ENCODE peak calls at places on chromosomes 16 and 17, in ten cellular contexts. S is left lung, P is neural crest cell, U is fibroblast of pulmonary artery, B is uterus, X is cardiac muscle cell, A is WTC11, I is HFF-Myc, M is brain microvascular endothelial cell, J is prostate gland. F is an unnamed sample.

GRCh38 chr17:74532115-74532514 is 840 bp upstream of the CD300LB start:
- DNase-seq in S (peak), P (no peak), U (no peak), B (peak), X (no peak), A (peak), I (no peak), M (no peak), J (no peak), F (no peak)

GRCh38 chr17:49076575-49077384 is 55.8 kb upstream of the B4GALNT2 start:
- DNase-seq in S (no peak), P (no peak), U (peak), B (no peak), X (no peak), A (no peak), I (no peak), M (peak), J (no peak), F (no peak)

GRCh38 chr17:60601443-60602384 is 1.7 kb downstream of the PPM1D start:
- DNase-seq in S (no peak), P (peak), U (peak), B (peak), X (peak), A (peak), I (peak), M (peak), J (peak), F (peak)

GRCh38 chr17:35164716-35165115 is 17.1 kb downstream of the UNC45B start:
- DNase-seq in S (no peak), P (no peak), U (no peak), B (no peak), X (no peak), A (no peak), I (no peak), M (no peak), J (no peak), F (no peak)

GRCh38 chr16:75997606-75998005 is 271.3 kb upstream of the CPHXL start:
- DNase-seq in S (no peak), P (no peak), U (no peak), B (no peak), X (no peak), A (no peak), I (no peak), M (no peak), J (no peak), F (no peak)

GRCh38 chr17:11028349-11028748 is 190.5 kb upstream of the PIRT start:
- DNase-seq in S (no peak), P (no peak), U (no peak), B (no peak), X (no peak), A (no peak), I (no peak), M (no peak), J (no peak), F (no peak)

GRCh38 chr17:63423251-63423950 is 22.7 kb downstream of the CYB561 start:
- DNase-seq in S (no peak), P (no peak), U (no peak), B (no peak), X (no peak), A (no peak), I (no peak), M (no peak), J (no peak), F (no peak)

GRCh38 chr17:14359251-14359939 is 58.5 kb downstream of the HS3ST3B1 start:
- DNase-seq in S (peak), P (no peak), U (no peak), B (no peak), X (no peak), A (no peak), I (no peak), M (no peak), J (no peak), F (no peak)

GRCh38 chr16:74439685-74440084 is 18.4 kb upstream of the CLEC18B start:
- DNase-seq in S (no peak), P (no peak), U (no peak), B (no peak), X (no peak), A (no peak), I (no peak), M (no peak), J (no peak), F (no peak)

GRCh38 chr17:79033741-79034501 is 10.0 kb downstream of the C1QTNF1 start:
- DNase-seq in S (no peak), P (no peak), U (no peak), B (no peak), X (no peak), A (no peak), I (no peak), M (no peak), J (peak), F (no peak)

GRCh38 chr16:88688013-88688778 is 1.9 kb upstream of the SNAI3 start:
- DNase-seq in S (peak), P (no peak), U (no peak), B (no peak), X (no peak), A (no peak), I (no peak), M (no peak), J (no peak), F (peak)

GRCh38 chr17:21171309-21171922 is 42.5 kb downstream of the TMEM11 start:
- DNase-seq in S (no peak), P (no peak), U (no peak), B (no peak), X (no peak), A (no peak), I (no peak), M (no peak), J (no peak), F (no peak)

GRCh38 chr17:43431741-43432523 is 33.1 kb downstream of the ARL4D start:
- DNase-seq in S (no peak), P (no peak), U (peak), B (peak), X (no peak), A (no peak), I (no peak), M (no peak), J (no peak), F (no peak)

GRCh38 chr17:28550858-28551257 is 1.6 kb downstream of the UNC119 start:
- DNase-seq in S (no peak), P (no peak), U (no peak), B (no peak), X (no peak), A (no peak), I (no peak), M (no peak), J (no peak), F (no peak)

GRCh38 chr17:28325221-28325620 is 6.2 kb downstream of the TMEM97 start:
- DNase-seq in S (no peak), P (no peak), U (no peak), B (no peak), X (no peak), A (no peak), I (no peak), M (no peak), J (no peak), F (no peak)

GRCh38 chr17:65813306-65813705 is 251.9 kb upstream of the AXIN2 start:
- DNase-seq in S (no peak), P (no peak), U (no peak), B (no peak), X (no peak), A (no peak), I (no peak), M (no peak), J (no peak), F (no peak)

GRCh38 chr17:39981207-39982068 is 831 bp downstream of the PSMD3 start:
- DNase-seq in S (no peak), P (no peak), U (no peak), B (no peak), X (no peak), A (no peak), I (no peak), M (no peak), J (no peak), F (no peak)

GRCh38 chr17:3511841-3512511 is 36.2 kb downstream of the ASPA start:
- DNase-seq in S (no peak), P (no peak), U (no peak), B (no peak), X (no peak), A (no peak), I (peak), M (no peak), J (no peak), F (no peak)

GRCh38 chr17:74836691-74837467 is 22.8 kb downstream of the GRIN2C start:
- DNase-seq in S (no peak), P (no peak), U (no peak), B (no peak), X (no peak), A (no peak), I (no peak), M (no peak), J (no peak), F (no peak)

GRCh38 chr17:21318439-21318838 is 33.9 kb downstream of the MAP2K3 start:
- DNase-seq in S (peak), P (no peak), U (no peak), B (peak), X (no peak), A (peak), I (no peak), M (no peak), J (no peak), F (no peak)

GRCh38 chr17:51000835-51001638 is 119.6 kb downstream of the SPAG9 start:
- DNase-seq in S (no peak), P (no peak), U (peak), B (no peak), X (peak), A (no peak), I (peak), M (peak), J (peak), F (peak)

GRCh38 chr16:87790278-87791023 is 24.7 kb upstream of the KLHDC4 start:
- DNase-seq in S (no peak), P (no peak), U (no peak), B (no peak), X (no peak), A (no peak), I (no peak), M (no peak), J (no peak), F (no peak)

GRCh38 chr17:64001763-64002529 is 3.8 kb downstream of the PRR29 start:
- DNase-seq in S (peak), P (no peak), U (peak), B (peak), X (no peak), A (no peak), I (no peak), M (no peak), J (no peak), F (no peak)

GRCh38 chr16:11627292-11627663 is 40.6 kb upstream of the LITAF start:
- DNase-seq in S (no peak), P (no peak), U (no peak), B (no peak), X (no peak), A (no peak), I (no peak), M (no peak), J (no peak), F (no peak)

GRCh38 chr16:81204794-81205680 is 33.5 kb upstream of the BCO1 start:
- DNase-seq in S (no peak), P (peak), U (peak), B (peak), X (peak), A (no peak), I (no peak), M (peak), J (no peak), F (peak)

GRCh38 chr16:87435399-87436224 is 43.5 kb downstream of the MAP1LC3B start:
- DNase-seq in S (no peak), P (no peak), U (peak), B (peak), X (no peak), A (no peak), I (peak), M (peak), J (no peak), F (no peak)

GRCh38 chr17:75753193-75753513 is 11.8 kb downstream of the GALK1 start:
- DNase-seq in S (no peak), P (no peak), U (no peak), B (no peak), X (no peak), A (no peak), I (no peak), M (no peak), J (no peak), F (no peak)

GRCh38 chr16:10081201-10081940 is 100.9 kb downstream of the GRIN2A start:
- DNase-seq in S (no peak), P (no peak), U (no peak), B (no peak), X (no peak), A (no peak), I (no peak), M (no peak), J (no peak), F (no peak)

GRCh38 chr16:10077861-10078260 is 104.4 kb downstream of the GRIN2A start:
- DNase-seq in S (no peak), P (no peak), U (no peak), B (no peak), X (no peak), A (no peak), I (no peak), M (no peak), J (no peak), F (no peak)

GRCh38 chr16:10076037-10076436 is 106.2 kb downstream of the GRIN2A start:
- DNase-seq in S (no peak), P (no peak), U (no peak), B (no peak), X (no peak), A (no peak), I (no peak), M (no peak), J (no peak), F (no peak)

GRCh38 chr16:10080031-10080772 is 102.0 kb downstream of the GRIN2A start:
- DNase-seq in S (no peak), P (no peak), U (peak), B (peak), X (peak), A (no peak), I (no peak), M (peak), J (peak), F (peak)

DNA sequence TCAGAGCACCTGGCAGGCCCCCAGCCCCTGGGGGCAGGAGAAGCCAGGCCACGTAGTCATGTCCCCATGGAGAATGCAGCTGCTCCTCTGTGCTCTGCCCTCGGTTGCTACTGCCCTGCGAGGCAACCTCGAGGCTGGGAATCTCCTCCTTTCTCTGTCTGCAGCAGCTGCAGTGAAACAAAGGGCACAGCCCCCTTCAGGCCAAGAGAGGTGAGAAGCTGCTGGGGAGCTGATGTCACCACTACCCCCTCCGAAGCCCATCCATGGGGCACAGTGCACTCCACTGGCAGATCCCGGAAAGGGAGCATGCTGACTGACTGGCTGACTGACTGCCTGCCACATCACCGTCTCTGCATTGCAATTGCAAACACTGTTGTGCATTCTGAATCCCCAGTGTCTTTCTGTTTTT is 103.7 kb downstream of the GRIN2A start:
- DNase-seq in S (no peak), P (peak), U (no peak), B (no peak), X (no peak), A (peak), I (no peak), M (no peak), J (no peak), F (peak)
- TF ChIP-seq CTCF in S (no peak), P (no peak), U (no peak), B (no peak), X (no peak), A (no peak), I (no peak), M (no peak), J (no peak), F (peak)

DNA sequence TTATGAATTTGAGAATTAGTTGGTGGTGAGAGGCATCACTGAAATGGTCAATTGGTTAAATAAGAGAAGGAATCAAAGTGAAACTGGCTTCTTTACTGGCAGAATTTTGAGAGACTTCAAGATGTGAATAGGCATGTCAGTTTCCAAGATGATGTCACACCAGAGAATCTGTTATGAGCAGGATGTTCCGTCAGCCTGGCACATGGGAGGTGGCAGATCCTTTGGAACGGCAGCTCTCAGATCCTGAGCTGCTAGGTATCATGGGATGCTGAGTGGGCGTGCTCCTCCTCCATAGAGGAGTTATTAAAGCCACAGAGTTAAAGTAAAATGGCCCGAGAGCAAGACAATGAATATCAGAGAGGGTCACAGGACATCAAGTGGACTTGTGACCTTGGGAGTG is 444.3 kb upstream of the HSBP1 start:
- DNase-seq in S (no peak), P (no peak), U (no peak), B (no peak), X (no peak), A (no peak), I (no peak), M (no peak), J (no peak), F (no peak)
- TF ChIP-seq CTCF in S (no peak), P (no peak), U (no peak), B (no peak), X (no peak), A (no peak), I (no peak), M (no peak), J (no peak), F (no peak)

GRCh38 chr16:2243031-2243528 is 6.8 kb downstream of the DNASE1L2 start:
- DNase-seq in S (no peak), P (no peak), U (no peak), B (no peak), X (no peak), A (peak), I (no peak), M (no peak), J (no peak), F (no peak)

GRCh38 chr16:2243781-2244180 is 7.5 kb downstream of the DNASE1L2 start:
- DNase-seq in S (no peak), P (no peak), U (no peak), B (no peak), X (no peak), A (no peak), I (no peak), M (no peak), J (no peak), F (no peak)

GRCh38 chr16:2242598-2242997 is 6.4 kb downstream of the DNASE1L2 start:
- DNase-seq in S (no peak), P (no peak), U (no peak), B (no peak), X (no peak), A (no peak), I (no peak), M (no peak), J (no peak), F (no peak)

GRCh38 chr16:2244926-2245795 is 6.2 kb downstream of the ECI1 start:
- DNase-seq in S (no peak), P (no peak), U (no peak), B (no peak), X (no peak), A (no peak), I (no peak), M (no peak), J (no peak), F (no peak)

GRCh38 chr16:2244301-2244700 is 7.1 kb downstream of the ECI1 start:
- DNase-seq in S (no peak), P (no peak), U (no peak), B (no peak), X (no peak), A (peak), I (no peak), M (no peak), J (no peak), F (no peak)
- TF ChIP-seq CTCF in S (no peak), P (no peak), U (no peak), B (no peak), X (peak), A (no peak), I (no peak), M (peak), J (no peak), F (no peak)

GRCh38 chr16:65392831-65393565 is 271.1 kb upstream of the CDH11 start:
- DNase-seq in S (no peak), P (no peak), U (no peak), B (no peak), X (no peak), A (no peak), I (no peak), M (no peak), J (no peak), F (no peak)
- TF ChIP-seq CTCF in S (no peak), P (no peak), U (no peak), B (no peak), X (no peak), A (no peak), I (no peak), M (no peak), J (no peak), F (no peak)

GRCh38 chr16:89845417-89845816 is 17.1 kb downstream of the SPIRE2 start:
- DNase-seq in S (no peak), P (no peak), U (no peak), B (no peak), X (no peak), A (no peak), I (no peak), M (no peak), J (no peak), F (no peak)
- TF ChIP-seq CTCF in S (no peak), P (no peak), U (no peak), B (no peak), X (no peak), A (no peak), I (no peak), M (no peak), J (no peak), F (no peak)